ENCODE peak calls at places on chromosomes 16 and 17, in six cellular contexts. One of them, this sample, is unnamed.

GRCh38 chr17:56978441-56979090 is 635 bp downstream of the SCPEP1 start:
- DNase-seq in NB4: peak
- DNase-seq in HFF-Myc: no peak
- DNase-seq in spleen: no peak
- DNase-seq in activated B cell treated with CpG ODN at 0.5 μM for 24 hours: no peak
- DNase-seq in tibial nerve: no peak
- DNase-seq in this sample: no peak

GRCh38 chr17:21125862-21126261 is 902 bp upstream of the DHRS7B start:
- DNase-seq in spleen: peak
- DNase-seq in HFF-Myc: no peak
- DNase-seq in NB4: peak
- DNase-seq in activated B cell treated with CpG ODN at 0.5 μM for 24 hours: no peak
- DNase-seq in tibial nerve: peak
- DNase-seq in this sample: no peak

GRCh38 chr17:50640701-50641338 is 6.1 kb downstream of the ABCC3 start:
- DNase-seq in tibial nerve: peak
- DNase-seq in spleen: no peak
- DNase-seq in HFF-Myc: no peak
- DNase-seq in activated B cell treated with CpG ODN at 0.5 μM for 24 hours: no peak
- DNase-seq in NB4: peak
- DNase-seq in this sample: no peak

GRCh38 chr17:18033442-18034099 is 5.4 kb downstream of the ATPAF2 start:
- DNase-seq in NB4: peak
- DNase-seq in tibial nerve: peak
- DNase-seq in activated B cell treated with CpG ODN at 0.5 μM for 24 hours: no peak
- DNase-seq in spleen: no peak
- DNase-seq in HFF-Myc: peak
- DNase-seq in this sample: peak

GRCh38 chr17:49842846-49843245 is 5.0 kb downstream of the TAC4 start:
- DNase-seq in spleen: no peak
- DNase-seq in activated B cell treated with CpG ODN at 0.5 μM for 24 hours: no peak
- DNase-seq in tibial nerve: no peak
- DNase-seq in HFF-Myc: no peak
- DNase-seq in NB4: no peak
- DNase-seq in this sample: no peak

GRCh38 chr17:68325961-68326360 is 34.7 kb downstream of the ARSG start:
- DNase-seq in NB4: no peak
- DNase-seq in tibial nerve: no peak
- DNase-seq in HFF-Myc: no peak
- DNase-seq in activated B cell treated with CpG ODN at 0.5 μM for 24 hours: no peak
- DNase-seq in spleen: no peak
- DNase-seq in this sample: no peak

GRCh38 chr16:74726736-74727135 is 26.1 kb upstream of the MLKL start:
- DNase-seq in spleen: no peak
- DNase-seq in NB4: peak
- DNase-seq in tibial nerve: no peak
- DNase-seq in activated B cell treated with CpG ODN at 0.5 μM for 24 hours: no peak
- DNase-seq in HFF-Myc: no peak
- DNase-seq in this sample: no peak

GRCh38 chr17:45431531-45432404 is 902 bp downstream of the ARHGAP27 start:
- DNase-seq in HFF-Myc: no peak
- DNase-seq in activated B cell treated with CpG ODN at 0.5 μM for 24 hours: peak
- DNase-seq in NB4: peak
- DNase-seq in tibial nerve: no peak
- DNase-seq in spleen: peak
- DNase-seq in this sample: peak

GRCh38 chr17:10771142-10771541 is 32.8 kb downstream of the TMEM238L start:
- DNase-seq in tibial nerve: no peak
- DNase-seq in HFF-Myc: no peak
- DNase-seq in activated B cell treated with CpG ODN at 0.5 μM for 24 hours: no peak
- DNase-seq in NB4: no peak
- DNase-seq in spleen: no peak
- DNase-seq in this sample: no peak

GRCh38 chr17:10775058-10775457 is 28.8 kb downstream of the TMEM238L start:
- DNase-seq in HFF-Myc: no peak
- DNase-seq in activated B cell treated with CpG ODN at 0.5 μM for 24 hours: no peak
- DNase-seq in spleen: no peak
- DNase-seq in tibial nerve: no peak
- DNase-seq in NB4: no peak
- DNase-seq in this sample: no peak

GRCh38 chr17:10775740-10776333 is 28.1 kb downstream of the TMEM238L start:
- DNase-seq in spleen: no peak
- DNase-seq in NB4: no peak
- DNase-seq in HFF-Myc: no peak
- DNase-seq in activated B cell treated with CpG ODN at 0.5 μM for 24 hours: no peak
- DNase-seq in tibial nerve: no peak
- DNase-seq in this sample: no peak

GRCh38 chr17:10769840-10770239 is 34.1 kb downstream of the TMEM238L start:
- DNase-seq in activated B cell treated with CpG ODN at 0.5 μM for 24 hours: no peak
- DNase-seq in NB4: no peak
- DNase-seq in HFF-Myc: no peak
- DNase-seq in tibial nerve: no peak
- DNase-seq in spleen: no peak
- DNase-seq in this sample: no peak

GRCh38 chr17:10772425-10773380 is 31.2 kb downstream of the TMEM238L start:
- DNase-seq in HFF-Myc: peak
- DNase-seq in activated B cell treated with CpG ODN at 0.5 μM for 24 hours: no peak
- DNase-seq in tibial nerve: no peak
- DNase-seq in spleen: no peak
- DNase-seq in NB4: peak
- DNase-seq in this sample: no peak
- TF ChIP-seq CTCF in HFF-Myc: peak
- TF ChIP-seq CTCF in activated B cell treated with CpG ODN at 0.5 μM for 24 hours: no peak
- TF ChIP-seq CTCF in tibial nerve: peak
- TF ChIP-seq CTCF in spleen: peak
- TF ChIP-seq CTCF in NB4: peak
- TF ChIP-seq CTCF in this sample: peak

GRCh38 chr16:77835111-77835510 is 46.7 kb downstream of the VAT1L start:
- DNase-seq in activated B cell treated with CpG ODN at 0.5 μM for 24 hours: no peak
- DNase-seq in HFF-Myc: no peak
- DNase-seq in tibial nerve: no peak
- DNase-seq in NB4: no peak
- DNase-seq in spleen: no peak
- DNase-seq in this sample: no peak

GRCh38 chr16:77838597-77839255 is 50.4 kb downstream of the VAT1L start:
- DNase-seq in NB4: no peak
- DNase-seq in HFF-Myc: no peak
- DNase-seq in tibial nerve: no peak
- DNase-seq in spleen: no peak
- DNase-seq in activated B cell treated with CpG ODN at 0.5 μM for 24 hours: no peak
- DNase-seq in this sample: no peak

GRCh38 chr16:77834600-77834963 is 46.2 kb downstream of the VAT1L start:
- DNase-seq in activated B cell treated with CpG ODN at 0.5 μM for 24 hours: no peak
- DNase-seq in tibial nerve: no peak
- DNase-seq in NB4: no peak
- DNase-seq in HFF-Myc: no peak
- DNase-seq in spleen: no peak
- DNase-seq in this sample: no peak

GRCh38 chr16:77833906-77834599 is 45.7 kb downstream of the VAT1L start:
- DNase-seq in activated B cell treated with CpG ODN at 0.5 μM for 24 hours: no peak
- DNase-seq in NB4: peak
- DNase-seq in spleen: no peak
- DNase-seq in tibial nerve: no peak
- DNase-seq in HFF-Myc: peak
- DNase-seq in this sample: no peak

DNA sequence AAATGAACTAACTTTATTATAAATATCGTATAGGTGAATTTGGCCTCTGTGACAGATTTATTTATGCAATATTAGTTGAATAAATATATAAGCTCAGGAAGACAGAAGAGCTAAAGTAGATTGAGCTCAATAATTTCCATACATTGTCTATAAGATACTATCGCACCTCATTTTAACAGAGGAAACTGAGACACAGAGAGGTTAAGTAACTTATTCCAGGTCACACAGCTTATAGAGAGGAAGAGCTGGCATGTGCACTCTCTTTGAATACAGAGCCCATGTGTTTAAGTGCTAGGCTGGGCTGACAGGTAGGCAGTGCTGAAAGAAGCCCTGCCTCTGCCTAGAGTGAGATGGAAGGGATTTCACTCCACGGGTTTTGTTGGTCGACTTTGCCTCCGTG is 48.4 kb downstream of the VAT1L start:
- DNase-seq in NB4: no peak
- DNase-seq in HFF-Myc: no peak
- DNase-seq in activated B cell treated with CpG ODN at 0.5 μM for 24 hours: no peak
- DNase-seq in tibial nerve: no peak
- DNase-seq in spleen: no peak
- DNase-seq in this sample: no peak
- TF ChIP-seq CTCF in NB4: no peak
- TF ChIP-seq CTCF in HFF-Myc: no peak
- TF ChIP-seq CTCF in activated B cell treated with CpG ODN at 0.5 μM for 24 hours: no peak
- TF ChIP-seq CTCF in tibial nerve: no peak
- TF ChIP-seq CTCF in spleen: no peak
- TF ChIP-seq CTCF in this sample: no peak

DNA sequence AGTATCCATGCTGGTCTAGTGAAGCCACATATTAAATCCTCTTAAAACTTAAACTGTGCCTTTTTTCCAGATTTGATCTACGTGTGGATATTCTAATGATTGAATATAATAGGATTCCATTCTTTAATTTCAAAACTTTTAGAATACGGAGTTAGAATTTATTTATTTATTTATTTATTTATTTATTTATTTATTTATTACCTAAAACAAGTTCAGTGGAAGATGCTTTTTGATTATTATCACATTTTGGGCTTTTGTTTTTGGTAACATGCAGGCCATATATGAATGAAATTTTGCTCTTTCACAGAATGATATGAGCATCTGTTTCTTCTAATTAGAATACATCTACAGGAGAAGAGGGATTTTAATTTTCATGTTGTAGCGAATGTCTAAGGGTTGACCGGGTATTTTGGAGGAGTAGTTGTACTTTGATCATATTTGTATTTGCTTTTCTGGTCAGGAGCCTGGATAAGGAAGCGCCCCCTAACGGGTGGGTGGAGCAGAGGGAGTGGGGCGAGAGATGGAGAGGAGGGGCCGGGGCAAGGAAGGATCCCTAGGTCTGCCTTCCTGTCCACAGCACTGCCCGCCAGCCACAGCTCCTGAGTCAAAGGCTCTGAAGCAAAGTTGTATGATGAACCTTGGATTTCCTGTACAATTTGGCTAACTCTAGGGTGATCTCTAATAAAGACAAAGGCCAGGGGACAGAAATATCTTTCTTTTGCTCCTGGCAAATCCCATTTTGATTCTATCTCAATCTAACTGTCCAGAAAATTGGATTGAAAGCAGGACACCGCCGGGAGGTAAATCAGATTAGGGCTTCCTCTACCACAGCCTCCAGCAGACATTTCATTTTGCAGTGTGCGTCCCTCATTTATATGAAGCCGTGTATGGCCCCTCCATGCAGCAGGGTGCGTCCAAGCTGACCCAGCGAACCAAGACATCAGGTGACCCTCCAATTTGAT is 149.1 kb downstream of the PRKCA start:
- DNase-seq in tibial nerve: no peak
- DNase-seq in activated B cell treated with CpG ODN at 0.5 μM for 24 hours: no peak
- DNase-seq in HFF-Myc: no peak
- DNase-seq in NB4: peak
- DNase-seq in spleen: no peak
- DNase-seq in this sample: no peak
- TF ChIP-seq CTCF in tibial nerve: no peak
- TF ChIP-seq CTCF in activated B cell treated with CpG ODN at 0.5 μM for 24 hours: no peak
- TF ChIP-seq CTCF in HFF-Myc: peak
- TF ChIP-seq CTCF in NB4: no peak
- TF ChIP-seq CTCF in spleen: peak
- TF ChIP-seq CTCF in this sample: no peak

GRCh38 chr16:29198231-29198630 is 208.3 kb downstream of the NPIPB11 start:
- DNase-seq in NB4: no peak
- DNase-seq in tibial nerve: no peak
- DNase-seq in spleen: no peak
- DNase-seq in activated B cell treated with CpG ODN at 0.5 μM for 24 hours: no peak
- DNase-seq in HFF-Myc: no peak
- DNase-seq in this sample: no peak

GRCh38 chr16:29192329-29193247 is 207.7 kb downstream of the LAT start:
- DNase-seq in NB4: no peak
- DNase-seq in spleen: peak
- DNase-seq in HFF-Myc: no peak
- DNase-seq in activated B cell treated with CpG ODN at 0.5 μM for 24 hours: peak
- DNase-seq in tibial nerve: no peak
- DNase-seq in this sample: peak
- TF ChIP-seq CTCF in NB4: peak
- TF ChIP-seq CTCF in spleen: peak
- TF ChIP-seq CTCF in HFF-Myc: no peak
- TF ChIP-seq CTCF in activated B cell treated with CpG ODN at 0.5 μM for 24 hours: no peak
- TF ChIP-seq CTCF in tibial nerve: no peak
- TF ChIP-seq CTCF in this sample: no peak

GRCh38 chr16:23432176-23433128 is 20.5 kb downstream of the COG7 start:
- DNase-seq in activated B cell treated with CpG ODN at 0.5 μM for 24 hours: no peak
- DNase-seq in spleen: no peak
- DNase-seq in tibial nerve: no peak
- DNase-seq in NB4: no peak
- DNase-seq in HFF-Myc: no peak
- DNase-seq in this sample: no peak
- TF ChIP-seq CTCF in activated B cell treated with CpG ODN at 0.5 μM for 24 hours: no peak
- TF ChIP-seq CTCF in spleen: no peak
- TF ChIP-seq CTCF in tibial nerve: no peak
- TF ChIP-seq CTCF in NB4: no peak
- TF ChIP-seq CTCF in HFF-Myc: no peak
- TF ChIP-seq CTCF in this sample: no peak

DNA sequence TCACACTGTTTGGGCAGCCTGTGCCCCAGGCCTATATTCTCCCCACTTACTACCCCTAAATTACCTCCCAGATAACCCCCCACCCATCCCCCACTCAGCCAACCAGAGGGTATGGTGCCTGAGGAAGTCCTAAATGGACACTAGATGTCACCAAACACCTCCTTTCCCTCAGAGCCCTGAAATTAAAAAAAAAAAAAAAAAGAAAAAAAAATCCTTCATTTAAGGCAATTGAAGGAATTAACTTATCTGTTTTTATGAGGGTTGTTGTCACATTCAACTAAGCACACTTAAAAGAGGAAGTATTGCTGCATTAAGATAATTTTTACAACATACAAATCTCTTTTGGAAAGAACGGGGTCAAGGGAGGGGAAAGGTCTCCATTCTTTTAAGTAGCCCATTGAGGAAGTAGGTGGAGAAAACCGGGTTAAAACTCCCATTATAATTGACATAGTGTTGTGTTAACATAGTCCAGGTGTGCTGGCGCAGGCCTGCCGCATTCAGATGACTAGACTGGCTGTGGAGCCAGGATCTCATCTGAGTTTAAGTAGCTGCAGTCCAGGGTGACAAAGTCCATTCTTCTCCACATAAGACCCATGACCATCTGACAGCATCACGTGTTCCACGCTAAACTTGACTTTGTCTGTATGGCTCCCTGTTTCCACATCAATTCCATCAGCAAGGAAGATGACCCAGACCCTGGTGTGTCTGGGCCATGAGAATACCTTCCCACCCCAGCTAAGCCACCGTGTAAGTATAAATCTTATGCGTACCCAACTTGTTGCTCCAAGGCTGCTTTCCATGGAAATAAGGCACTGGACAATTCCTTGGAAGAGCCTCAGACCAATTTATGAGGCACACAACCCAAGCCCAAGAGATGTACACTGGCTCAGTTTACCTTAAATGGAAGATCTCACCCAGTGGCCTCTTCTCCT is 46.4 kb downstream of the SNX11 start:
- DNase-seq in spleen: no peak
- DNase-seq in HFF-Myc: no peak
- DNase-seq in tibial nerve: no peak
- DNase-seq in activated B cell treated with CpG ODN at 0.5 μM for 24 hours: no peak
- DNase-seq in NB4: peak
- DNase-seq in this sample: no peak
- TF ChIP-seq CTCF in spleen: peak
- TF ChIP-seq CTCF in HFF-Myc: peak
- TF ChIP-seq CTCF in tibial nerve: peak
- TF ChIP-seq CTCF in activated B cell treated with CpG ODN at 0.5 μM for 24 hours: no peak
- TF ChIP-seq CTCF in NB4: peak
- TF ChIP-seq CTCF in this sample: no peak

GRCh38 chr16:78227855-78228254 is 128.4 kb downstream of the WWOX start:
- DNase-seq in tibial nerve: no peak
- DNase-seq in activated B cell treated with CpG ODN at 0.5 μM for 24 hours: no peak
- DNase-seq in spleen: no peak
- DNase-seq in HFF-Myc: no peak
- DNase-seq in NB4: peak
- DNase-seq in this sample: no peak
- TF ChIP-seq CTCF in tibial nerve: no peak
- TF ChIP-seq CTCF in activated B cell treated with CpG ODN at 0.5 μM for 24 hours: no peak
- TF ChIP-seq CTCF in spleen: no peak
- TF ChIP-seq CTCF in HFF-Myc: no peak
- TF ChIP-seq CTCF in NB4: peak
- TF ChIP-seq CTCF in this sample: no peak

This sample was measured in natural killer cell.